ENCODE peak calls at places on chromosomes 13 and 19, in ten cellular contexts. K is CD4-positive, alpha-beta T cell; D is glutamatergic neuron; F is uterus; X is AG09309; J is GM23338; Z is fibroblast of the aortic adventitia; T is lower lobe of right lung; S is neural crest cell; Y is CD8-positive, alpha-beta T cell. U is an unnamed sample.

GRCh38 chr13:49323344-49323743 is 75.6 kb downstream of the CDADC1 start:
- DNase-seq in Y (no peak), D (no peak), J (no peak), F (no peak), X (no peak), K (no peak), T (no peak), S (no peak), Z (no peak), U (no peak)

GRCh38 chr19:5148794-5149190 is 179.9 kb downstream of the KDM4B start:
- DNase-seq in T (no peak), J (no peak), X (no peak), Y (no peak), S (no peak), K (no peak), Z (no peak), D (peak), F (no peak), U (no peak)

GRCh38 chr19:5340637-5341447 is at the start of gene PTPRS:
- DNase-seq in T (peak), S (peak), D (peak), F (peak), Z (peak), J (peak), X (no peak), Y (peak), K (peak), U (peak)

GRCh38 chr13:88623150-88623549 is 952.0 kb downstream of the SLITRK5 start:
- DNase-seq in T (no peak), Y (no peak), K (no peak), Z (no peak), F (no peak), D (no peak), S (no peak), J (no peak), X (no peak), U (no peak)

GRCh38 chr13:101127741-101128353 is 288.5 kb downstream of the NALCN start:
- DNase-seq in D (no peak), J (peak), S (no peak), Y (no peak), Z (peak), X (no peak), K (no peak), T (no peak), F (no peak), U (peak)

GRCh38 chr19:5213667-5214066 is 126.9 kb downstream of the PTPRS start:
- DNase-seq in K (no peak), F (no peak), D (no peak), T (no peak), S (no peak), J (no peak), X (no peak), Z (no peak), Y (no peak), U (no peak)

GRCh38 chr19:13850910-13851753 is 25.8 kb upstream of the NANOS3 start:
- DNase-seq in J (no peak), D (no peak), Z (peak), X (no peak), T (peak), K (no peak), S (no peak), F (peak), Y (peak), U (peak)

GRCh38 chr19:5742051-5742450 is 21.6 kb downstream of the CATSPERD start:
- DNase-seq in D (no peak), K (no peak), F (no peak), T (no peak), X (no peak), Z (no peak), S (no peak), Y (no peak), J (no peak), U (no peak)

GRCh38 chr13:113922412-113923118 is 51.3 kb downstream of the C13orf46 start:
- DNase-seq in T (no peak), F (peak), K (no peak), Z (no peak), J (no peak), S (no peak), D (no peak), X (no peak), Y (no peak), U (no peak)

GRCh38 chr13:45086484-45086883 is 33.8 kb upstream of the GTF2F2 start:
- DNase-seq in Z (no peak), K (no peak), Y (no peak), T (no peak), D (no peak), J (no peak), S (no peak), X (peak), F (no peak), U (no peak)

GRCh38 chr13:25292301-25292700 is 5.0 kb upstream of the MTMR6 start:
- DNase-seq in F (no peak), Y (no peak), T (no peak), J (peak), X (no peak), K (no peak), Z (no peak), S (no peak), D (peak), U (peak)

GRCh38 chr13:106348032-106348431 is 187.4 kb downstream of the EFNB2 start:
- DNase-seq in Y (no peak), K (no peak), T (no peak), J (peak), D (no peak), X (no peak), Z (peak), F (no peak), S (no peak), U (peak)

GRCh38 chr13:42038661-42039456 is 9.6 kb upstream of the DGKH start:
- DNase-seq in D (no peak), S (no peak), Y (no peak), J (no peak), F (peak), T (peak), X (no peak), Z (no peak), K (no peak), U (no peak)

GRCh38 chr19:4521170-4521887 is 3.0 kb upstream of the PLIN4 start:
- DNase-seq in F (no peak), Z (peak), D (no peak), T (no peak), Y (no peak), X (no peak), S (no peak), J (no peak), K (no peak), U (no peak)

GRCh38 chr13:113061796-113062425 is 43.7 kb upstream of the F7 start:
- DNase-seq in Z (no peak), K (no peak), F (no peak), T (peak), X (no peak), S (no peak), J (no peak), Y (no peak), D (peak), U (no peak)

GRCh38 chr13:46850214-46850613 is 46.6 kb downstream of the HTR2A start:
- DNase-seq in J (no peak), S (no peak), Y (no peak), D (no peak), F (no peak), T (no peak), K (no peak), X (no peak), Z (peak), U (peak)

DNA sequence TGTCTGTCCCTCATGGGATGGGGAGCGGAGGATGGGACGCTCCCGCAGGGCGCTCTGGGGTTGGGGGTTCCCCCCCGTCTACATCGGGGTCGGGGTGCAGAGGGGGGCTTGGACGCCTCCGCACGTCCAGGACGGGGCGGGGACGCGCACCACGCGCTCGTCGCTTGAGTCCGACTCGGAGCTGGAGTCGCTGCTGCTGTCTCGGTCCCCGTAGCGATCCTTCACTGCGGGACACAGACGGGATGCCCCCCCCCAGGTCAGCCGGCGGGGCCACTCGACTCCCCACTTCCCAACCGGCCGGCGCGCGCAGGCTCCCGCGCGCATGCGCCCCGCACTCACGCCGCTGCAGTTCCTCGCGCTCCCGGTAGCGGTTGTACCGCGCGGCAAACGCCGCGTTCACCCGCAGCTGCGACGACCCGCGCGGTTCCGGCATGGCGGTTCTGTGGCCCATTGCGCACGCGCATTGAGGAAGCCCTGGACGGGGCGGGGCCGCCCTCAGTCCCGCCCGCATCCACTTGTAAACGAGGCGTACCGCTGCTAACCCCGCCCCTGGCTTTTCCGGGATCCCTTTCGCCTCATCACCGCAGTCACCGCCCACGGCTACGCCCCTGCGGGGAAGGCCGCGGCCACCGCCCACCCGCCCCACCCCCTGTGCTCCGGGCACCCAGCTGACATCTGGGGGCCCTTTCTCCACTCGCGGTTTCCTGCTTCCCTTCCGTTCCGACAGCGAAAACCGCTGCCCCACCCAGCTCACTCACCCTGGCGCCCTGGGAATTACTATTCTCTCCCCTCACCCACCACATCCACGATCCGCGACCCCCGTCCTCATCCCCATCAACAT is at the start of gene KRI1:
- DNase-seq in T (peak), F (peak), Y (peak), X (peak), K (peak), Z (peak), S (peak), D (peak), J (peak), U (peak)
- TF ChIP-seq CTCF in T (peak), F (no peak), Y (no peak), X (no peak), K (no peak), Z (peak), S (peak), D (peak), J (peak), U (no peak)

DNA sequence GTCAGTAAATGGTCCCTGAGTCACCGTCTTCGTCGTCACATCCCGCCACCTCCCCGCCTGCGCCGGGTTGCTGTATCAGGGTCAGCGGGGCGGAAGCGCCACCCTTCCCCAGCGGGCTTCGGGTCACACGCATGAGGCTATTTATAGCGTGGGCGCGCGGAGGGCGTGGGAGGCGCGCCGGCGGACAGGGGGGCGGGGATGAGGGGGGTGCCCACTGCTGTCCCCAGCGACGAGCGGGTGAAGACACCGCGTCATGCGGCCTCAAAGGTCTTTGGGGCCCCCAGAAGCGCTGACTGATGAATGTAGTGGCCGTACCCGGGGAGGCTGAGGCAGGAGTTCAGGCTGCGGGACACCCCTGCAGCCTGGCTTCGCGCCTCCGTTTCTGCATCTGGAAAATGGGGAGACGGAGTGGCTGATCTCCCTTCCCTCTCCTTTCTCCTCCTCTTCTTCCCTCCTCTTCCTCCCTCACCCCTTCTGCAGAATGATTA is 7.9 kb downstream of the UNC13A start:
- DNase-seq in Z (peak), D (peak), S (peak), K (no peak), X (peak), F (peak), T (peak), Y (peak), J (peak), U (peak)
- TF ChIP-seq CTCF in Z (no peak), D (no peak), S (no peak), K (no peak), X (no peak), F (no peak), T (no peak), Y (no peak), J (no peak), U (no peak)

GRCh38 chr19:2255982-2256685 is at the start of gene JSRP1:
- DNase-seq in D (peak), K (no peak), Z (no peak), J (peak), Y (no peak), S (no peak), X (no peak), T (no peak), F (no peak), U (no peak)

GRCh38 chr19:2252481-2253105 is 3.5 kb downstream of the AMH start:
- DNase-seq in X (no peak), K (no peak), J (peak), Y (peak), Z (no peak), D (no peak), S (no peak), T (no peak), F (no peak), U (no peak)

GRCh38 chr19:2253106-2254051 is 2.8 kb downstream of the JSRP1 start:
- DNase-seq in K (no peak), D (peak), J (peak), X (no peak), Z (no peak), Y (peak), S (peak), T (no peak), F (no peak), U (no peak)

GRCh38 chr19:2255112-2255845 is 938 bp downstream of the JSRP1 start:
- DNase-seq in T (no peak), S (no peak), K (no peak), Z (no peak), F (no peak), D (peak), X (no peak), J (no peak), Y (no peak), U (no peak)

DNA sequence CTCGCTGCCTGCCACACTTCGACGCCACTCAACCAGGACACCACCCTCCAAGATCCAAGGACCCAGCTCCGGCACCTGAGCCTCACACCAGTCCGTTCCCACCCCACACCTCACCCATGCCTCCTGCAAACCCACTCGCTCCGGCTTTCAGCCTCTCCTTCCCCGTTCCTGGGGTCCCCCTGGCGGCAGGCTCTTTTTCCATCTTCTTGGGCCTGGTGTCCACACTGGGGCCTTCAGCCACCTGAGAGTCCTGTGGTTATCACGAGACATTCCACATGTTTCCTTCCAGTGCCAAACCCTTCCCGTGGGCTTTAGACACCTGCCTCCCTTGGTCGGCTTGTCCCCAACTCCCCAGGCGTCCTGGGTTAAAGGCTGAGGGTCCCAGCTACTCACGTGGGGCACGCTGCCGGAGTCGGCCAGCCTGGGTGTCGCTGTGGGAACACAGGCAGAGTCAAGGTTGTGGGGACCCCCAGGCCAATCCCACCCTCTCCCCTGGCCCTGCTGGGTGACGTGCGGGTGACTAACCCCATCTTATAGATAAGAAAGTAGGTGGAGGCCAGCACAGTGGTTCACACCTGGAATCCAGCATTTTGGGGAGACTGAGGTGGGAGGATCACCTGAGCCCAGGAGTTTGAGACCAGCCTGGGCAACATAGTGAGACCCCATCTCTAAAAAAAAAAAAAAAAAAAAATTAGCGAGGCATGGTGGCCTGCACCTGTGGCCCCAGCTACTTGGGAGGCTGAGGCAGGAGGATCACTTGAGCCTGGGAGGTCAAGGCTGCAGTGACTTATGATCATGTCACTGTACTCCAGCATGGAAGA is 2.0 kb downstream of the JSRP1 start:
- DNase-seq in J (peak), S (peak), Z (no peak), D (peak), X (no peak), T (no peak), K (no peak), F (no peak), Y (no peak), U (no peak)
- TF ChIP-seq CTCF in J (peak), S (peak), Z (peak), D (peak), X (peak), T (peak), K (no peak), F (peak), Y (no peak), U (peak)

GRCh38 chr19:35344511-35345031 is 3.1 kb upstream of the FFAR1 start:
- DNase-seq in Y (no peak), T (peak), F (no peak), Z (no peak), J (no peak), X (no peak), D (no peak), K (no peak), S (no peak), U (no peak)
- TF ChIP-seq CTCF in Y (no peak), T (no peak), F (no peak), Z (no peak), J (no peak), X (no peak), D (no peak), K (no peak), S (no peak), U (no peak)

DNA sequence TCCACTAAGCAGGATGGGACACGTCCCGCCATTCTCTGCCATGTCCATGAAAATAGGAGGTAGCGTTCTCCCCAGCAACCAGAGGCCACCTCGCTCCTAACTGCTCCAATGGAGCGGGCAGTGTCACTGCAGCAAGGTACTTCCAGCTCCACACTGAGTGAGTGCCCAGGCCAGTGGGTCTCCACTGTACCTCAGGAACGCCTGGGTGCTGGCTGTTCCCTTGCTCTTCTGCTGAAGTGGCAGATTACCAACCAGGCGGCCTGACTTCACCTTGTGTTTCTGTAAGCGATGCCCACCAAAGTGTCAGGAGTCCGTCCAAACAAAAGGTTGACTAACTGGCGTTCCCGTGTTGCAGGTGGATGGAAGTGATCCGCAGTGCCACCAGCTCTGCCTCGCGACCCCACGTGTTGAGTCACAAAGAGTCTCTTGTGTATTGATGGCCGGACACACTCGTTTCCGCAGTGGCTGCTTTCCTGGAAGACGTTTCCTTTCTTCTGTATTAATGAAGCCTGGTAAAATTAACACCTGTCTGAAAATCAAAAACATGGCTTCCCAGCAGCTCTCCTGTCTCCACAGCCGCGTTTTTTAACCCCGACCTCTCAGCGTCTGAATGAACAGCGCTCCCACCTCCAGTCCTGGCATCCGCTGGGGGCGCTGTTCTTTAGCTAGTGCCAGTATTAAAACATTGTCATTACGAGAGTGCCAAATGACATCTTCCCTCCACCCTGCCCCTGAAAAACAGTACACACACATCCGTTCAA is 128.8 kb downstream of the STK24 start:
- DNase-seq in D (peak), F (peak), J (peak), S (peak), Z (no peak), T (no peak), Y (no peak), X (no peak), K (no peak), U (no peak)
- TF ChIP-seq CTCF in D (peak), F (peak), J (peak), S (peak), Z (peak), T (peak), Y (no peak), X (peak), K (no peak), U (peak)

DNA sequence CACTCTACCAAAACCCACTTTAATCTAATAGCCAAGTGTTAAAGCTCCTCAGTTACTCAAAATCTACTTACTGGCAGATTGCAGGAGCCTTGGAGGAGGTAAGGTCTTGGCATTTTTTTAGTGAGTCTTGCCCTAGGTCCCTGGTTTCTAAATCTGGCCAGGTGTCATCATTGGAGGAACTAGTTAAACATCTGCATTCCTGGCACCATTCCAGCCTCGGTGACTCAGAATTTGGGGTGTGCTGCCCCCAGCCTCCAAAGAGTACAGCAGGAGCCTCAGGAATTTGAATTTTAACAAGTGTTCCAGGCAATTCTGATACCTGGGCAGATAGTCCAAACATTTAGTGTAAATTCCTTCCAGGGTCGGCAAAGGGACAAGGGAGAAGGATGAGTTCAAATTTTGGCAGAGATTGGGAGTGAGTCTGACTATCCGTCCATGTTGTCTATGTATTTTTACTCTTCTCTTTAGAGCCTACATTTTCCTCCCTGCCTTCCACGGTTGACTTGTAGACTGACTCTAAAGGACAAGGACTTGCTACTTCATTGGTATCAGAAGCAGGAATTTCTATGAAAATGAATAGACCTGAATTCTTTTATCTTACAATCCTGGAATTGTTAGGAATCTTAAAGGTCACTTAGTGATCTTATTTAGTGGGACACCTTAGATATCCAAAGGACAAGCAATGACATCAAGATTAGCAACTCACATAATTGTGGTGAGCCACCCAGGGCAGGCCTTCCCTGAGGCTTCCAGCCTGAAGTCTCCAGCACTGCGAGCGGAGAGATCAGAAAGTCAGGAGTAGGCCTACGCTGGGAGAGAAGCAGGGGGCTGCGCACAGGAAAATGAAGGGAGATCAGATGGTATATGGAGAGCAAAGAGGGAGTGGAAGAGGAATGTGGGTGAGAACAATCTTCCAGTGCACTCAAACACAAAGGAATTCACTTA is 37.6 kb downstream of the KLF5 start:
- DNase-seq in F (no peak), Z (no peak), X (no peak), J (no peak), Y (no peak), T (no peak), S (no peak), K (no peak), D (no peak), U (peak)
- TF ChIP-seq CTCF in F (no peak), Z (no peak), X (no peak), J (no peak), Y (no peak), T (no peak), S (no peak), K (no peak), D (no peak), U (no peak)

U was measured in brain microvascular endothelial cell.